ENCODE peak calls at places on chromosomes 7 and 10, in five cellular contexts. B is PC-3, S is WERI-Rb-1, L is right lobe of liver, A is pancreas. G is an unnamed sample.

GRCh38 chr7:151374726-151375125 is 33.1 kb downstream of the NUB1 start:
- DNase-seq in A (no peak), S (no peak), L (peak; percentile 8), B (no peak), G (peak; percentile 71)

GRCh38 chr10:118916777-118917176 is 112.7 kb upstream of the NANOS1 start:
- DNase-seq in S (no peak), B (no peak), A (no peak), L (no peak), G (no peak)

GRCh38 chr10:123786896-123787295 is 104.7 kb downstream of the CPXM2 start:
- DNase-seq in A (no peak), B (no peak), L (no peak), S (no peak), G (no peak)

GRCh38 chr10:106804992-106805391 is 359.5 kb downstream of the SORCS1 start:
- DNase-seq in L (no peak), B (no peak), S (no peak), A (no peak), G (no peak)

GRCh38 chr10:125057158-125058001 is 103.0 kb downstream of the CTBP2 start:
- DNase-seq in B (no peak), L (no peak), A (no peak), S (peak; percentile 42), G (peak; percentile 56)

GRCh38 chr7:70238171-70238575 is 639.9 kb downstream of the AUTS2 start:
- DNase-seq in A (no peak), L (no peak), B (no peak), S (peak; percentile 79), G (peak; percentile 37)

GRCh38 chr10:99560277-99561126 is 27.8 kb downstream of the NKX2-3 start:
- DNase-seq in B (peak; percentile 60), S (peak; percentile 81), L (no peak), A (peak; percentile 40), G (no peak)

GRCh38 chr7:104903781-104904180 is 110.2 kb upstream of the KMT2E start:
- DNase-seq in A (no peak), B (no peak), L (no peak), S (no peak), G (no peak)

GRCh38 chr7:149284343-149284742 is 22.3 kb downstream of the ZNF783 start:
- DNase-seq in B (no peak), S (no peak), L (no peak), A (no peak), G (peak; percentile 29)

GRCh38 chr7:87882538-87882937 is 6.2 kb downstream of the DBF4 start:
- DNase-seq in L (no peak), B (no peak), S (no peak), A (no peak), G (no peak)

GRCh38 chr7:28115261-28115660 is 65.3 kb downstream of the JAZF1 start:
- DNase-seq in L (no peak), S (no peak), A (no peak), B (no peak), G (no peak)

GRCh38 chr7:114081606-114082425 is 163.0 kb upstream of the PPP1R3A start:
- DNase-seq in S (peak; percentile 16), L (no peak), A (no peak), B (peak; percentile 70), G (no peak)

GRCh38 chr10:110208614-110209398 is 1.4 kb downstream of the MXI1 start:
- DNase-seq in L (peak; percentile 49), S (peak; percentile 25), A (no peak), B (peak; percentile 27), G (no peak)

GRCh38 chr10:4372601-4373000 is 453.4 kb upstream of the AKR1E2 start:
- DNase-seq in A (no peak), S (no peak), L (no peak), B (no peak), G (no peak)

GRCh38 chr10:17836917-17837316 is 27.8 kb downstream of the MRC1 start:
- DNase-seq in S (no peak), B (peak; percentile 46), A (peak; percentile 43), L (peak; percentile 35), G (no peak)

GRCh38 chr10:14573666-14574261 is 200.9 kb downstream of the FAM107B start:
- DNase-seq in L (no peak), S (no peak), A (no peak), B (peak; percentile 81), G (no peak)

GRCh38 chr7:55964261-55964801 is at the start of gene NIPSNAP2:
- DNase-seq in S (peak; percentile 66), L (no peak), A (peak; percentile 67), B (peak; percentile 71), G (peak; percentile 47)

GRCh38 chr7:75039709-75040108 is 33.9 kb downstream of the RCC1L start:
- DNase-seq in B (no peak), S (peak; percentile 86), A (no peak), L (no peak), G (no peak)

GRCh38 chr7:46630031-46630430 is 709.0 kb upstream of the IGFBP3 start:
- DNase-seq in S (no peak), B (no peak), A (no peak), L (no peak), G (no peak)

GRCh38 chr7:64626557-64626956 is 39.4 kb upstream of the ZNF107 start:
- DNase-seq in A (no peak), B (no peak), S (no peak), L (no peak), G (no peak)

GRCh38 chr10:129841071-129841470 is 123.0 kb downstream of the EBF3 start:
- DNase-seq in S (no peak), B (no peak), L (no peak), A (no peak), G (no peak)

GRCh38 chr10:129839285-129840195 is 124.5 kb downstream of the EBF3 start:
- DNase-seq in L (no peak), B (no peak), S (no peak), A (no peak), G (peak; percentile 53)

GRCh38 chr10:129840196-129840590 is 123.9 kb downstream of the EBF3 start:
- DNase-seq in A (no peak), B (no peak), L (no peak), S (no peak), G (no peak)

GRCh38 chr10:129837909-129838582 is 126.0 kb downstream of the EBF3 start:
- DNase-seq in S (no peak), B (no peak), L (no peak), A (no peak), G (peak; percentile 62)

GRCh38 chr10:129838794-129839193 is 125.3 kb downstream of the EBF3 start:
- DNase-seq in L (no peak), S (no peak), B (no peak), A (no peak), G (peak; percentile 64)
- H3K9me3 ChIP-seq in L (no peaks in the 10 kb centered on the region), S (no peaks in the 10 kb centered on the region), B (no peaks in the 10 kb centered on the region), A (no peaks in the 10 kb centered on the region), G (no peaks in the 10 kb centered on the region)

GRCh38 chr7:129144834-129145668 is 544 bp downstream of the TSPAN33 start:
- DNase-seq in L (no peak), A (no peak), S (no peak), B (no peak), G (no peak)
- TF ChIP-seq CTCF in L (peak; percentile 17), A (no peak), S (peak; percentile 29), B (peak; percentile 54), G (no peak)

GRCh38 chr7:157791666-157792065 is 454.9 kb downstream of the DNAJB6 start:
- DNase-seq in A (no peak), B (no peak), S (no peak), L (no peak), G (no peak)
- H3K9me3 ChIP-seq in A (no peaks in the 10 kb centered on the region), B (no peaks in the 10 kb centered on the region), S (no peaks in the 10 kb centered on the region), L (no peaks in the 10 kb centered on the region), G (no peaks in the 10 kb centered on the region)

DNA sequence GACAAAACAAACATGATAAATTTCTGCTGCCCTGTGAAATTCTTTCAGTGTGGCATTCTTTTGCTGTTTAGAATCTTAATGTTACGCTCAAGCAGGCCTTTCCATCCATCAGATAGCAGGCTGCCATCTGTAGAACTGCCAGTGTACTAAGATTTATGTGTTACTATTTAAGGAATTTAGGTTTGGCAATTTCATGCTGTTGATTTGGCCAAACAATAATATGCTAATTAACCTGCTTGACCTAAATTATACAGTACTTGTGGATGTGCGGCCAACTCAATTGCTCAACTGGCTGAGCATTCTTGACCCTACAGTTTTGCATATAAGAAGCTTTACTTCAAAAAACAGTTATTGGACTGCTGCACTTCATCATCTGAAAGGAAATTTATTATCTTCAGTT is 477.7 kb upstream of the TPK1 start:
- DNase-seq in A (no peak), B (no peak), S (no peak), L (no peak), G (no peak)
- TF ChIP-seq CTCF in A (no peak), B (no peak), S (no peak), L (no peak), G (no peak)

DNA sequence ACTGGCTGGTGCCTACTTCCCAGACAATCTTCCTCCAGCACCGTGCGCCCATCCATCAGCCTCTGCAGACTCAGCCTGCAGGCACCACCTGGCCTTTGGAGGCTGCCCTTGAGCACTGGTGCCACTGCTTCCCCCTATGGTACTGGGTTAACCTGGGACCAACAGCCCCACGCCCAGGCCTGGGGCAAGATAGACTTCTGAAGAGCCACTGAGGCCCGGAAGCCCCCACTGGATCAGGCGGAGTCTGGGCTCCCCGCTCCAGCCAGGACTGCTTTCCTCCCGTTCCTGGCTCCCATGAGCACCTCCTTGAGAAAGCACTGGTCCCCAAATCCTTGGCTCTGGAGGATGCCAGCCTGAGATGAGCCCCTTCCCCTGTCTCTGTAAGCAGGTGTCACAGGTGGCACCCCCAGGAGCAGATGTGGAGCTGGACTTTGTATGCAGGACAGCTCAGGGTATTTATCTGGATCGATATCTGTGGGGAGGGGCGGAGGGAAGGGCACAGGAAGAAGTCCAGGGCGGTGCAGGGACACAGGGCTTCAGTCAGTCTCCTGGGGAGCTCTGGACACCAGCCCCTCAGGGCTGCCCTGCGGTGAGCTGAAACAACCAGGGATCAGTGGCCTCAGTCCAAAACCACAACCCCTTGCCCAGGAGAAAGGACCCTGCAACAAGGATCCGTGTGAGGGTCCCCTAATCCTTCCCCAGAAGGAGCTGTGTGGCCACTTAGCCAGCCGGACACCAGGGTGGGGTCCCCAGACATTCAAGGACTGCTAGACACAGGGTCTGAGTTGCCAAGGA is 206.4 kb upstream of the PPP2R2D start:
- DNase-seq in L (no peak), S (peak; percentile 50), A (no peak), B (no peak), G (no peak)
- H3K9me3 ChIP-seq in L (no peaks in the 10 kb centered on the region), S (no peaks in the 10 kb centered on the region), A (no peaks in the 10 kb centered on the region), B (no peaks in the 10 kb centered on the region), G (no peaks in the 10 kb centered on the region)

GRCh38 chr10:128297709-128298457 is 171.7 kb upstream of the MKI67 start:
- DNase-seq in S (no peak), A (no peak), L (no peak), B (no peak), G (no peak)

GRCh38 chr10:128296608-128297007 is 170.4 kb upstream of the MKI67 start:
- DNase-seq in L (no peak), S (no peak), A (no peak), B (no peak), G (no peak)

GRCh38 chr10:128295003-128295402 is 168.8 kb upstream of the MKI67 start:
- DNase-seq in B (no peak), L (no peak), S (no peak), A (no peak), G (no peak)
- TF ChIP-seq CTCF in B (no peak), L (no peak), S (peak; percentile 28), A (no peak), G (no peak)

G was measured in left lung.